ENCODE peak calls at places on chromosomes 13 and 19, in seven cellular contexts. One of them, this sample, is unnamed.

GRCh38 chr13:90868321-90868920 is 479.1 kb upstream of the MIR17HG start:
- DNase-seq in fibroblast of villous mesenchyme: peak
- DNase-seq in fibroblast of mammary gland: peak
- DNase-seq in nephron progenitor cell: peak
- DNase-seq in GM23338: peak
- DNase-seq in Peyer's patch: no peak
- DNase-seq in glomerular endothelial cell: no peak
- DNase-seq in this sample: peak

GRCh38 chr19:12777217-12778019 is 2.1 kb upstream of the HOOK2 start:
- DNase-seq in fibroblast of villous mesenchyme: peak
- DNase-seq in fibroblast of mammary gland: peak
- DNase-seq in nephron progenitor cell: peak
- DNase-seq in GM23338: peak
- DNase-seq in Peyer's patch: peak
- DNase-seq in glomerular endothelial cell: no peak
- DNase-seq in this sample: peak

GRCh38 chr13:43359536-43359935 is 336.1 kb downstream of the DNAJC15 start:
- DNase-seq in fibroblast of villous mesenchyme: no peak
- DNase-seq in fibroblast of mammary gland: no peak
- DNase-seq in nephron progenitor cell: no peak
- DNase-seq in GM23338: peak
- DNase-seq in Peyer's patch: no peak
- DNase-seq in glomerular endothelial cell: no peak
- DNase-seq in this sample: no peak

GRCh38 chr13:54034047-54034446 is 1005.4 kb downstream of the OLFM4 start:
- DNase-seq in fibroblast of villous mesenchyme: no peak
- DNase-seq in fibroblast of mammary gland: no peak
- DNase-seq in nephron progenitor cell: no peak
- DNase-seq in GM23338: no peak
- DNase-seq in Peyer's patch: no peak
- DNase-seq in glomerular endothelial cell: no peak
- DNase-seq in this sample: no peak

GRCh38 chr19:46639356-46640061 is 3.5 kb upstream of the GNG8 start:
- DNase-seq in fibroblast of villous mesenchyme: peak
- DNase-seq in fibroblast of mammary gland: peak
- DNase-seq in nephron progenitor cell: peak
- DNase-seq in GM23338: peak
- DNase-seq in Peyer's patch: no peak
- DNase-seq in glomerular endothelial cell: no peak
- DNase-seq in this sample: peak

GRCh38 chr13:98990701-98991100 is 12.8 kb upstream of the DOCK9 start:
- DNase-seq in fibroblast of villous mesenchyme: no peak
- DNase-seq in fibroblast of mammary gland: no peak
- DNase-seq in nephron progenitor cell: no peak
- DNase-seq in GM23338: peak
- DNase-seq in Peyer's patch: no peak
- DNase-seq in glomerular endothelial cell: no peak
- DNase-seq in this sample: no peak

GRCh38 chr19:35144600-35145436 is 1.8 kb downstream of the FXYD7 start:
- DNase-seq in fibroblast of villous mesenchyme: no peak
- DNase-seq in fibroblast of mammary gland: no peak
- DNase-seq in nephron progenitor cell: peak
- DNase-seq in GM23338: peak
- DNase-seq in Peyer's patch: no peak
- DNase-seq in glomerular endothelial cell: no peak
- DNase-seq in this sample: no peak

GRCh38 chr19:3851254-3852176 is 17.3 kb downstream of the ZFR2 start:
- DNase-seq in fibroblast of villous mesenchyme: no peak
- DNase-seq in fibroblast of mammary gland: peak
- DNase-seq in nephron progenitor cell: no peak
- DNase-seq in GM23338: no peak
- DNase-seq in Peyer's patch: no peak
- DNase-seq in glomerular endothelial cell: no peak
- DNase-seq in this sample: no peak

GRCh38 chr13:82713681-82714405 is 1168.4 kb downstream of the SLITRK1 start:
- DNase-seq in fibroblast of villous mesenchyme: no peak
- DNase-seq in fibroblast of mammary gland: peak
- DNase-seq in nephron progenitor cell: no peak
- DNase-seq in GM23338: no peak
- DNase-seq in Peyer's patch: no peak
- DNase-seq in glomerular endothelial cell: no peak
- DNase-seq in this sample: peak

GRCh38 chr19:16715613-16716012 is 4.0 kb upstream of the NWD1 start:
- DNase-seq in fibroblast of villous mesenchyme: no peak
- DNase-seq in fibroblast of mammary gland: no peak
- DNase-seq in nephron progenitor cell: no peak
- DNase-seq in GM23338: no peak
- DNase-seq in Peyer's patch: no peak
- DNase-seq in glomerular endothelial cell: no peak
- DNase-seq in this sample: no peak

GRCh38 chr13:113533441-113533840 is 42.9 kb upstream of the DCUN1D2 start:
- DNase-seq in fibroblast of villous mesenchyme: no peak
- DNase-seq in fibroblast of mammary gland: no peak
- DNase-seq in nephron progenitor cell: no peak
- DNase-seq in GM23338: no peak
- DNase-seq in Peyer's patch: no peak
- DNase-seq in glomerular endothelial cell: no peak
- DNase-seq in this sample: no peak

GRCh38 chr19:20238025-20238623 is 71.1 kb downstream of the ZNF486 start:
- DNase-seq in fibroblast of villous mesenchyme: peak
- DNase-seq in fibroblast of mammary gland: peak
- DNase-seq in nephron progenitor cell: peak
- DNase-seq in GM23338: peak
- DNase-seq in Peyer's patch: peak
- DNase-seq in glomerular endothelial cell: peak
- DNase-seq in this sample: peak

GRCh38 chr13:29131881-29132668 is 311.9 kb downstream of the MTUS2 start:
- DNase-seq in fibroblast of villous mesenchyme: no peak
- DNase-seq in fibroblast of mammary gland: no peak
- DNase-seq in nephron progenitor cell: no peak
- DNase-seq in GM23338: no peak
- DNase-seq in Peyer's patch: no peak
- DNase-seq in glomerular endothelial cell: no peak
- DNase-seq in this sample: no peak

GRCh38 chr13:87999791-88000190 is 328.6 kb downstream of the SLITRK5 start:
- DNase-seq in fibroblast of villous mesenchyme: no peak
- DNase-seq in fibroblast of mammary gland: peak
- DNase-seq in nephron progenitor cell: no peak
- DNase-seq in GM23338: peak
- DNase-seq in Peyer's patch: no peak
- DNase-seq in glomerular endothelial cell: no peak
- DNase-seq in this sample: peak

GRCh38 chr13:39016789-39017188 is 21.1 kb downstream of the PROSER1 start:
- DNase-seq in fibroblast of villous mesenchyme: peak
- DNase-seq in fibroblast of mammary gland: peak
- DNase-seq in nephron progenitor cell: peak
- DNase-seq in GM23338: peak
- DNase-seq in Peyer's patch: no peak
- DNase-seq in glomerular endothelial cell: no peak
- DNase-seq in this sample: peak

GRCh38 chr13:76385606-76386005 is 500.6 kb downstream of the KCTD12 start:
- DNase-seq in fibroblast of villous mesenchyme: no peak
- DNase-seq in fibroblast of mammary gland: peak
- DNase-seq in nephron progenitor cell: no peak
- DNase-seq in GM23338: no peak
- DNase-seq in Peyer's patch: no peak
- DNase-seq in glomerular endothelial cell: no peak
- DNase-seq in this sample: no peak

GRCh38 chr13:24148414-24149305 is 11.9 kb upstream of the SPATA13 start:
- DNase-seq in fibroblast of villous mesenchyme: peak
- DNase-seq in fibroblast of mammary gland: peak
- DNase-seq in nephron progenitor cell: no peak
- DNase-seq in GM23338: peak
- DNase-seq in Peyer's patch: peak
- DNase-seq in glomerular endothelial cell: peak
- DNase-seq in this sample: peak

GRCh38 chr13:60623131-60623530 is 226.1 kb downstream of the TDRD3 start:
- DNase-seq in fibroblast of villous mesenchyme: no peak
- DNase-seq in fibroblast of mammary gland: no peak
- DNase-seq in nephron progenitor cell: no peak
- DNase-seq in GM23338: no peak
- DNase-seq in Peyer's patch: no peak
- DNase-seq in glomerular endothelial cell: no peak
- DNase-seq in this sample: no peak

GRCh38 chr19:29636553-29637325 is 28.5 kb upstream of the PLEKHF1 start:
- DNase-seq in fibroblast of villous mesenchyme: peak
- DNase-seq in fibroblast of mammary gland: no peak
- DNase-seq in nephron progenitor cell: no peak
- DNase-seq in GM23338: no peak
- DNase-seq in Peyer's patch: no peak
- DNase-seq in glomerular endothelial cell: no peak
- DNase-seq in this sample: no peak

GRCh38 chr19:5057860-5058259 is 88.9 kb downstream of the KDM4B start:
- DNase-seq in fibroblast of villous mesenchyme: no peak
- DNase-seq in fibroblast of mammary gland: peak
- DNase-seq in nephron progenitor cell: no peak
- DNase-seq in GM23338: peak
- DNase-seq in Peyer's patch: no peak
- DNase-seq in glomerular endothelial cell: no peak
- DNase-seq in this sample: peak

GRCh38 chr13:91498298-91498697 is 99.9 kb downstream of the GPC5 start:
- DNase-seq in fibroblast of villous mesenchyme: no peak
- DNase-seq in fibroblast of mammary gland: no peak
- DNase-seq in nephron progenitor cell: no peak
- DNase-seq in GM23338: no peak
- DNase-seq in Peyer's patch: no peak
- DNase-seq in glomerular endothelial cell: no peak
- DNase-seq in this sample: no peak

GRCh38 chr13:25657062-25657588 is 285.4 kb downstream of the ATP8A2 start:
- DNase-seq in fibroblast of villous mesenchyme: no peak
- DNase-seq in fibroblast of mammary gland: no peak
- DNase-seq in nephron progenitor cell: peak
- DNase-seq in GM23338: no peak
- DNase-seq in Peyer's patch: no peak
- DNase-seq in glomerular endothelial cell: no peak
- DNase-seq in this sample: no peak

GRCh38 chr19:46196410-46197124 is 33.0 kb upstream of the IGFL1 start:
- DNase-seq in fibroblast of villous mesenchyme: no peak
- DNase-seq in fibroblast of mammary gland: no peak
- DNase-seq in nephron progenitor cell: no peak
- DNase-seq in GM23338: no peak
- DNase-seq in Peyer's patch: no peak
- DNase-seq in glomerular endothelial cell: no peak
- DNase-seq in this sample: no peak

GRCh38 chr19:54158812-54159351 is 639 bp downstream of the LENG1 start:
- DNase-seq in fibroblast of villous mesenchyme: no peak
- DNase-seq in fibroblast of mammary gland: peak
- DNase-seq in nephron progenitor cell: no peak
- DNase-seq in GM23338: no peak
- DNase-seq in Peyer's patch: no peak
- DNase-seq in glomerular endothelial cell: no peak
- DNase-seq in this sample: no peak

GRCh38 chr13:42967660-42968059 is 24.4 kb downstream of the EPSTI1 start:
- DNase-seq in fibroblast of villous mesenchyme: no peak
- DNase-seq in fibroblast of mammary gland: no peak
- DNase-seq in nephron progenitor cell: no peak
- DNase-seq in GM23338: no peak
- DNase-seq in Peyer's patch: peak
- DNase-seq in glomerular endothelial cell: no peak
- DNase-seq in this sample: no peak

GRCh38 chr13:97600438-97601080 is 166.6 kb downstream of the RAP2A start:
- DNase-seq in fibroblast of villous mesenchyme: peak
- DNase-seq in fibroblast of mammary gland: peak
- DNase-seq in nephron progenitor cell: no peak
- DNase-seq in GM23338: no peak
- DNase-seq in Peyer's patch: no peak
- DNase-seq in glomerular endothelial cell: peak
- DNase-seq in this sample: peak

GRCh38 chr19:10420444-10421239 is at the start of gene PDE4A:
- DNase-seq in fibroblast of villous mesenchyme: peak
- DNase-seq in fibroblast of mammary gland: no peak
- DNase-seq in nephron progenitor cell: peak
- DNase-seq in GM23338: peak
- DNase-seq in Peyer's patch: no peak
- DNase-seq in glomerular endothelial cell: no peak
- DNase-seq in this sample: peak

GRCh38 chr19:24099829-24100228 is 12.8 kb downstream of the ZNF254 start:
- DNase-seq in fibroblast of villous mesenchyme: peak
- DNase-seq in fibroblast of mammary gland: no peak
- DNase-seq in nephron progenitor cell: no peak
- DNase-seq in GM23338: no peak
- DNase-seq in Peyer's patch: no peak
- DNase-seq in glomerular endothelial cell: no peak
- DNase-seq in this sample: no peak

GRCh38 chr13:29676535-29676934 is 81.0 kb upstream of the SLC7A1 start:
- DNase-seq in fibroblast of villous mesenchyme: no peak
- DNase-seq in fibroblast of mammary gland: peak
- DNase-seq in nephron progenitor cell: no peak
- DNase-seq in GM23338: no peak
- DNase-seq in Peyer's patch: peak
- DNase-seq in glomerular endothelial cell: no peak
- DNase-seq in this sample: peak

GRCh38 chr19:3243851-3244700 is 19.6 kb downstream of the CELF5 start:
- DNase-seq in fibroblast of villous mesenchyme: peak
- DNase-seq in fibroblast of mammary gland: peak
- DNase-seq in nephron progenitor cell: peak
- DNase-seq in GM23338: peak
- DNase-seq in Peyer's patch: no peak
- DNase-seq in glomerular endothelial cell: peak
- DNase-seq in this sample: peak

GRCh38 chr13:110162053-110162452 is 144.9 kb downstream of the COL4A1 start:
- DNase-seq in fibroblast of villous mesenchyme: no peak
- DNase-seq in fibroblast of mammary gland: no peak
- DNase-seq in nephron progenitor cell: no peak
- DNase-seq in GM23338: no peak
- DNase-seq in Peyer's patch: no peak
- DNase-seq in glomerular endothelial cell: no peak
- DNase-seq in this sample: no peak

GRCh38 chr13:98999635-98999952 is 21.7 kb upstream of the DOCK9 start:
- DNase-seq in fibroblast of villous mesenchyme: no peak
- DNase-seq in fibroblast of mammary gland: peak
- DNase-seq in nephron progenitor cell: no peak
- DNase-seq in GM23338: no peak
- DNase-seq in Peyer's patch: no peak
- DNase-seq in glomerular endothelial cell: no peak
- DNase-seq in this sample: peak

This sample was measured in fibroblast of pulmonary artery.